ENCODE peak calls at places on chromosomes 4 and X, in four cellular contexts. One of them, this sample, is unnamed.

GRCh38 chrX:102067966-102068723 is 57.3 kb upstream of the TCEAL2 start:
- DNase-seq in upper lobe of right lung: no peak
- DNase-seq in RWPE1: no peak
- DNase-seq in IMR-90: peak; percentile 16
- DNase-seq in this sample: peak; percentile 16

GRCh38 chrX:17464196-17464595 is 89.2 kb downstream of the NHS start:
- DNase-seq in upper lobe of right lung: no peak
- DNase-seq in RWPE1: peak; percentile 1
- DNase-seq in IMR-90: peak; percentile 50
- DNase-seq in this sample: no peak

GRCh38 chrX:109840585-109840984 is 107.5 kb upstream of the ACSL4 start:
- DNase-seq in RWPE1: peak; percentile 73
- DNase-seq in upper lobe of right lung: no peak
- DNase-seq in IMR-90: peak; percentile 95
- DNase-seq in this sample: peak; percentile 19

GRCh38 chrX:28888421-28888820 is 301.2 kb downstream of the IL1RAPL1 start:
- DNase-seq in RWPE1: no peak
- DNase-seq in upper lobe of right lung: no peak
- DNase-seq in IMR-90: peak; percentile 70
- DNase-seq in this sample: no peak

GRCh38 chr4:145734576-145735329 is 54.8 kb downstream of the C4orf51 start:
- DNase-seq in IMR-90: peak; percentile 96
- DNase-seq in RWPE1: peak; percentile 95
- DNase-seq in upper lobe of right lung: peak; percentile 66
- DNase-seq in this sample: no peak

GRCh38 chrX:141469469-141469868 is 115.1 kb downstream of the SPANXA1 start:
- DNase-seq in RWPE1: no peak
- DNase-seq in upper lobe of right lung: no peak
- DNase-seq in IMR-90: peak; percentile 8
- DNase-seq in this sample: no peak

GRCh38 chrX:9824554-9824953 is 38.3 kb downstream of the SHROOM2 start:
- DNase-seq in upper lobe of right lung: no peak
- DNase-seq in RWPE1: no peak
- DNase-seq in IMR-90: no peak
- DNase-seq in this sample: no peak

GRCh38 chr4:69748176-69748575 is 12.2 kb downstream of the SULT1B1 start:
- DNase-seq in RWPE1: peak; percentile 40
- DNase-seq in IMR-90: no peak
- DNase-seq in upper lobe of right lung: no peak
- DNase-seq in this sample: no peak

GRCh38 chr4:56757821-56758400 is 63.6 kb downstream of the SPINK2 start:
- DNase-seq in RWPE1: peak; percentile 83
- DNase-seq in upper lobe of right lung: peak; percentile 79
- DNase-seq in IMR-90: peak; percentile 94
- DNase-seq in this sample: peak; percentile 54

GRCh38 chr4:96342790-96343455 is 503.0 kb downstream of the PDHA2 start:
- DNase-seq in RWPE1: no peak
- DNase-seq in upper lobe of right lung: no peak
- DNase-seq in IMR-90: no peak
- DNase-seq in this sample: no peak

GRCh38 chrX:105167233-105167632 is 53.3 kb downstream of the TEX13A start:
- DNase-seq in upper lobe of right lung: no peak
- DNase-seq in IMR-90: no peak
- DNase-seq in RWPE1: no peak
- DNase-seq in this sample: no peak

GRCh38 chrX:102651242-102651967 is at the start of gene GPRASP1:
- DNase-seq in RWPE1: peak; percentile 3
- DNase-seq in IMR-90: peak; percentile 27
- DNase-seq in upper lobe of right lung: peak; percentile 72
- DNase-seq in this sample: peak; percentile 71

GRCh38 chr4:7045553-7045952 is 2.4 kb downstream of the TADA2B start:
- DNase-seq in RWPE1: no peak
- DNase-seq in upper lobe of right lung: no peak
- DNase-seq in IMR-90: no peak
- DNase-seq in this sample: no peak

GRCh38 chr4:15753786-15754185 is 24.3 kb upstream of the CD38 start:
- DNase-seq in RWPE1: no peak
- DNase-seq in IMR-90: peak; percentile 6
- DNase-seq in upper lobe of right lung: no peak
- DNase-seq in this sample: no peak

GRCh38 chrX:22164770-22165388 is 107.8 kb upstream of the CBLL2 start:
- DNase-seq in IMR-90: peak; percentile 36
- DNase-seq in RWPE1: peak; percentile 15
- DNase-seq in upper lobe of right lung: no peak
- DNase-seq in this sample: no peak
- TF ChIP-seq CTCF in IMR-90: no peak
- TF ChIP-seq CTCF in RWPE1: no peak
- TF ChIP-seq CTCF in upper lobe of right lung: no peak
- TF ChIP-seq CTCF in this sample: no peak

GRCh38 chr4:3436798-3437581 is 4.8 kb upstream of the HGFAC start:
- DNase-seq in IMR-90: peak; percentile 35
- DNase-seq in RWPE1: peak; percentile 88
- DNase-seq in upper lobe of right lung: peak; percentile 79
- DNase-seq in this sample: no peak
- H3K27ac ChIP-seq in IMR-90: peak overlapping the region; percentile 1
- H3K27ac ChIP-seq in RWPE1: peak overlapping the region; percentile 92
- H3K27ac ChIP-seq in upper lobe of right lung: no peak overlapping the region
- H3K27ac ChIP-seq in this sample: no peak overlapping the region

GRCh38 chrX:153746359-153746758 is 17.7 kb upstream of the PLXNB3 start:
- DNase-seq in IMR-90: no peak
- DNase-seq in RWPE1: no peak
- DNase-seq in upper lobe of right lung: no peak
- DNase-seq in this sample: no peak

GRCh38 chrX:153740631-153741222 is 16.1 kb downstream of the ABCD1 start:
- DNase-seq in RWPE1: no peak
- DNase-seq in upper lobe of right lung: no peak
- DNase-seq in IMR-90: no peak
- DNase-seq in this sample: no peak

GRCh38 chrX:153741446-153741845 is 16.8 kb downstream of the ABCD1 start:
- DNase-seq in upper lobe of right lung: no peak
- DNase-seq in IMR-90: no peak
- DNase-seq in RWPE1: no peak
- DNase-seq in this sample: no peak

GRCh38 chrX:153739754-153740486 is 15.3 kb downstream of the ABCD1 start:
- DNase-seq in RWPE1: no peak
- DNase-seq in IMR-90: no peak
- DNase-seq in upper lobe of right lung: no peak
- DNase-seq in this sample: no peak

DNA sequence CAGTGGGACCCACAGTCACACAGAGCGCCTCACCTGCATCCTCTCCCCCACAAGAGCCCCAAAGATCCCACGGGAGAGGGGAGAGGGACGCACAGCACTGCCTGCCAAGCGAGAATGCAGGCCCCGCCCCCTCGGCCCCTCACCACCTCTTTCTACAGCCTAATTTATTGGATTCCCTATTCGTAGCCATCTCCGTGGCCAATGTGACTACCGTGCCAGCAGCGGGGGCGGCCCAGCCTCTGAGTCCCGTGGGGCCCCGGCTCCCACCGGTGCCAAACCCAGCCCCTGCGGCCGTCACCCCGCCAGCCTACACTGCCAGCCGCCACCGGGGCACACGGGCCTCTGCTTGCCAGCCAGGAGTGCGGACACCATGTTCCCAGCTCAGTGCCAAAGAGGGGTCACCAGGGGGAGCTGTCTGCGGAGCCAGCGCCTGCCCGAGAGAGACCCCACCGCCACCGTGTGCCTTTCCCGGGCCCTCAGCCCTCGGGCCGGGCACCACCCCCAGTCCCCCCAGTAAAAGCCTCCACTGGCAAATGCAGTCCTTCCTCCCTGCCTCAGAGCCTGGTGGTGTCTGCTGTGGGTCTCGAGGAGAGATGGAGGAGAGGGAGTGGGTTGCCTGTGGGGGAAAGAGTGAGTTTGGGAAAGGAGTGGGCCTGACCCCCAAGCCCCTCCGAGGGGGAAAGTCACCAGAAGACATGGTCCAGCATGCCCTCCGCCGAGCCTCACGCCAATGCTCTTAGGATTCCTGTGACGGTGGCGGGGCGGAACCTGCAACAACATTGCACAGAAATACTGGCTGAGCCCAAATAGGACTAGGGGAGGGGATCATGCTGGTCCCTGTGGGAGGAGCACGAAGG is 19.6 kb upstream of the PLXNB3 start:
- DNase-seq in IMR-90: no peak
- DNase-seq in RWPE1: no peak
- DNase-seq in upper lobe of right lung: no peak
- DNase-seq in this sample: no peak
- TF ChIP-seq CTCF in IMR-90: peak; percentile 25
- TF ChIP-seq CTCF in RWPE1: no peak
- TF ChIP-seq CTCF in upper lobe of right lung: peak; percentile 8
- TF ChIP-seq CTCF in this sample: no peak

GRCh38 chr4:138960175-138960710 is 55.3 kb upstream of the NOCT start:
- DNase-seq in IMR-90: no peak
- DNase-seq in upper lobe of right lung: no peak
- DNase-seq in RWPE1: no peak
- DNase-seq in this sample: no peak
- H3K27ac ChIP-seq in IMR-90: no peak overlapping the region
- H3K27ac ChIP-seq in upper lobe of right lung: no peak overlapping the region
- H3K27ac ChIP-seq in RWPE1: no peak overlapping the region
- H3K27ac ChIP-seq in this sample: peak overlapping the region; percentile 3

GRCh38 chr4:101790521-101791188 is at the start of gene BANK1:
- DNase-seq in upper lobe of right lung: peak; percentile 86
- DNase-seq in IMR-90: peak; percentile 2
- DNase-seq in RWPE1: peak; percentile 26
- DNase-seq in this sample: peak; percentile 75
- TF ChIP-seq CTCF in upper lobe of right lung: peak; percentile 24
- TF ChIP-seq CTCF in IMR-90: no peak
- TF ChIP-seq CTCF in RWPE1: peak; percentile 26
- TF ChIP-seq CTCF in this sample: peak; percentile 20

GRCh38 chr4:150999091-150999490 is 16.0 kb downstream of the LRBA start:
- DNase-seq in RWPE1: no peak
- DNase-seq in IMR-90: no peak
- DNase-seq in upper lobe of right lung: no peak
- DNase-seq in this sample: no peak
- H3K27ac ChIP-seq in RWPE1: no peak overlapping the region
- H3K27ac ChIP-seq in IMR-90: no peak overlapping the region
- H3K27ac ChIP-seq in upper lobe of right lung: no peak overlapping the region
- H3K27ac ChIP-seq in this sample: no peak overlapping the region

DNA sequence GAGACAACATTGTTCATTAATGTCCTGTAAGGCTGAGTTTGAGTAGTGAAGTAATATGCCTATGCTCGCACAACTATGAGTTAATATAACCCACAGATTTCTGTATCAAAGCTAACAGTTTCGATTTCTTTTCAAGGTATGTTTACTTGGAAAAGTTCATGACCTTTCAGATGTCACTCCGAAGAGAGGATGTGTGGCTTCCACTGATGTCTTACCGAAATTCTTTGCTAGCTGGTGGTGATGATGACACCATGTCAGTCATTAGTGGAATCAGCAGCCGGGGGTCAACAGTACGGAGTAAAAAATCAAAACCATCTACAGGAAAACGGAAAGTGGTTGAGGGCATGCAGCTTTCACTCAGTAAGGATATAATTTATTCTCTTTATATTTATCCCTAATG is 124.9 kb downstream of the STAG2 start:
- DNase-seq in IMR-90: no peak
- DNase-seq in RWPE1: no peak
- DNase-seq in upper lobe of right lung: no peak
- DNase-seq in this sample: no peak
- TF ChIP-seq CTCF in IMR-90: no peak
- TF ChIP-seq CTCF in RWPE1: no peak
- TF ChIP-seq CTCF in upper lobe of right lung: no peak
- TF ChIP-seq CTCF in this sample: no peak

GRCh38 chrX:103918584-103919335 is 43.7 kb upstream of the TMSB15B start:
- DNase-seq in IMR-90: peak; percentile 59
- DNase-seq in RWPE1: peak; percentile 37
- DNase-seq in upper lobe of right lung: peak; percentile 78
- DNase-seq in this sample: peak; percentile 70
- H3K27ac ChIP-seq in IMR-90: peak overlapping the region; percentile 50
- H3K27ac ChIP-seq in RWPE1: peak overlapping the region; percentile 31
- H3K27ac ChIP-seq in upper lobe of right lung: peak overlapping the region; percentile 66
- H3K27ac ChIP-seq in this sample: peak overlapping the region; percentile 73

GRCh38 chrX:114166601-114167000 is 417.3 kb upstream of the HTR2C start:
- DNase-seq in IMR-90: no peak
- DNase-seq in upper lobe of right lung: no peak
- DNase-seq in RWPE1: no peak
- DNase-seq in this sample: no peak

GRCh38 chrX:114165537-114165936 is 418.3 kb upstream of the HTR2C start:
- DNase-seq in IMR-90: no peak
- DNase-seq in upper lobe of right lung: no peak
- DNase-seq in RWPE1: no peak
- DNase-seq in this sample: no peak

GRCh38 chrX:114162068-114162735 is 421.7 kb upstream of the HTR2C start:
- DNase-seq in upper lobe of right lung: no peak
- DNase-seq in IMR-90: no peak
- DNase-seq in RWPE1: no peak
- DNase-seq in this sample: peak; percentile 15
- TF ChIP-seq CTCF in upper lobe of right lung: no peak
- TF ChIP-seq CTCF in IMR-90: no peak
- TF ChIP-seq CTCF in RWPE1: no peak
- TF ChIP-seq CTCF in this sample: no peak

This sample was measured in testis.